ENCODE peak calls at places on chromosome 19, in six cellular contexts. J, R, X, Q, L and U are unnamed samples.
A peak's percentile ranks its signal among the peaks of the same experiment; 100 is the strongest.

GRCh38 chr19:50427997-50428425 is 4.7 kb upstream of the MYBPC2 start:
- DNase-seq in L (peak; percentile 34), R (peak; percentile 62), J (peak; percentile 70), X (no peak), Q (peak; percentile 90), U (peak; percentile 49)

GRCh38 chr19:18431351-18432197 is 6.4 kb downstream of the ISYNA1 start:
- DNase-seq in R (no peak), Q (no peak), X (no peak), L (no peak), J (no peak), U (no peak)

GRCh38 chr19:42816901-42817300 is 51.4 kb upstream of the PSG8 start:
- DNase-seq in X (no peak), R (no peak), L (no peak), J (no peak), Q (no peak), U (no peak)

GRCh38 chr19:48571378-48572162 is 19.6 kb downstream of the SULT2B1 start:
- DNase-seq in X (no peak), J (no peak), L (no peak), R (no peak), Q (no peak), U (no peak)

GRCh38 chr19:48094843-48095203 is 15.8 kb downstream of the PLA2G4C start:
- DNase-seq in X (no peak), Q (no peak), R (no peak), J (no peak), L (no peak), U (no peak)

GRCh38 chr19:43765109-43765876 is 10.5 kb upstream of the SMG9 start:
- DNase-seq in X (peak; percentile 24), R (no peak), J (peak; percentile 98), Q (no peak), L (no peak), U (peak; percentile 39)

GRCh38 chr19:16594131-16594586 is 21.9 kb upstream of the SLC35E1 start:
- DNase-seq in X (peak; percentile 40), Q (no peak), R (no peak), J (no peak), L (no peak), U (no peak)

GRCh38 chr19:33505168-33505567 is 16.4 kb downstream of the PEPD start:
- DNase-seq in J (no peak), X (no peak), L (no peak), R (no peak), Q (peak; percentile 14), U (no peak)

GRCh38 chr19:18649371-18650047 is 12.7 kb downstream of the KLHL26 start:
- DNase-seq in Q (peak; percentile 92), X (no peak), L (peak; percentile 53), R (peak; percentile 64), J (peak; percentile 58), U (no peak)

GRCh38 chr19:4100647-4101495 is 23.1 kb downstream of the MAP2K2 start:
- DNase-seq in X (no peak), J (no peak), L (no peak), Q (no peak), R (no peak), U (no peak)

GRCh38 chr19:29966594-29967249 is 24.7 kb downstream of the URI1 start:
- DNase-seq in Q (no peak), X (no peak), J (peak; percentile 6), L (peak; percentile 15), R (no peak), U (no peak)

GRCh38 chr19:40009674-40010073 is 12.8 kb downstream of the ZNF546 start:
- DNase-seq in Q (no peak), J (no peak), R (no peak), L (no peak), X (no peak), U (no peak)

GRCh38 chr19:40013991-40014390 is 17.1 kb downstream of the ZNF546 start:
- DNase-seq in J (no peak), L (no peak), X (no peak), Q (no peak), R (no peak), U (no peak)
- H3K9me3 ChIP-seq in J (peaks cover 24% of the 10 kb centered on the region), L (peaks cover 15% of the 10 kb centered on the region), X (peaks cover 14% of the 10 kb centered on the region), Q (no peaks in the 10 kb centered on the region), R (no peaks in the 10 kb centered on the region), U (no peaks in the 10 kb centered on the region)

GRCh38 chr19:20367811-20368294 is 197.7 kb downstream of the ZNF737 start:
- DNase-seq in R (no peak), X (no peak), Q (no peak), J (no peak), L (peak; percentile 52), U (no peak)

DNA sequence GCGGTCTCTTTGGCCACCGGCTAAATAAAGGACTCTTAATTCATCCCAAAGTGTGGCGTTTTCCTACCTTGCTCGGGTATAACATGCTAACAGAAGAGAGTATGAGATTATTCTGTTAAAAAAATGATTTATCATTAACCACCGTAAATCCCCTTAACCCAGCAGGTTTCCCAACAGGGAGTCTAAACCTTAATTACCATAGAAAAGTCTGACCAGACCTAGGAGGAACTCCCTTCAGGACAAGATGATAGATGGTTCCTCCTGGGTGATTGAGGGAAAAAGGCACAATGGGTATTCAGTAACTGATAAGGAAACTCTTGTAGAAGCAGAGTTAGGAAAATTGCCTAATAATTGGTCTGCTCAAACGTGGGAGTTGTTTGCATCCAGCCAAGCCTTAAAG is 193.7 kb downstream of the ZNF737 start:
- DNase-seq in R (no peak), J (no peak), X (no peak), Q (no peak), L (no peak), U (no peak)
- H3K9me3 ChIP-seq in R (no peaks in the 10 kb centered on the region), J (peaks cover 7% of the 10 kb centered on the region), X (no peaks in the 10 kb centered on the region), Q (no peaks in the 10 kb centered on the region), L (no peaks in the 10 kb centered on the region), U (no peaks in the 10 kb centered on the region)

GRCh38 chr19:1970003-1970805 is 29.2 kb downstream of the CSNK1G2 start:
- DNase-seq in X (no peak), Q (no peak), L (no peak), R (no peak), J (peak; percentile 10), U (no peak)
- H3K9me3 ChIP-seq in X (no peaks in the 10 kb centered on the region), Q (no peaks in the 10 kb centered on the region), L (no peaks in the 10 kb centered on the region), R (no peaks in the 10 kb centered on the region), J (no peaks in the 10 kb centered on the region), U (no peaks in the 10 kb centered on the region)

GRCh38 chr19:54574051-54574450 is 461 bp downstream of the LILRA2 start:
- DNase-seq in J (no peak), X (no peak), L (no peak), R (no peak), Q (no peak), U (no peak)
- H3K9me3 ChIP-seq in J (peaks cover 13% of the 10 kb centered on the region), X (no peaks in the 10 kb centered on the region), L (no peaks in the 10 kb centered on the region), R (no peaks in the 10 kb centered on the region), Q (no peaks in the 10 kb centered on the region), U (no peaks in the 10 kb centered on the region)

GRCh38 chr19:9407827-9408226 is 27.5 kb downstream of the ZNF266 start:
- DNase-seq in X (no peak), Q (no peak), R (no peak), J (no peak), L (no peak), U (no peak)

DNA sequence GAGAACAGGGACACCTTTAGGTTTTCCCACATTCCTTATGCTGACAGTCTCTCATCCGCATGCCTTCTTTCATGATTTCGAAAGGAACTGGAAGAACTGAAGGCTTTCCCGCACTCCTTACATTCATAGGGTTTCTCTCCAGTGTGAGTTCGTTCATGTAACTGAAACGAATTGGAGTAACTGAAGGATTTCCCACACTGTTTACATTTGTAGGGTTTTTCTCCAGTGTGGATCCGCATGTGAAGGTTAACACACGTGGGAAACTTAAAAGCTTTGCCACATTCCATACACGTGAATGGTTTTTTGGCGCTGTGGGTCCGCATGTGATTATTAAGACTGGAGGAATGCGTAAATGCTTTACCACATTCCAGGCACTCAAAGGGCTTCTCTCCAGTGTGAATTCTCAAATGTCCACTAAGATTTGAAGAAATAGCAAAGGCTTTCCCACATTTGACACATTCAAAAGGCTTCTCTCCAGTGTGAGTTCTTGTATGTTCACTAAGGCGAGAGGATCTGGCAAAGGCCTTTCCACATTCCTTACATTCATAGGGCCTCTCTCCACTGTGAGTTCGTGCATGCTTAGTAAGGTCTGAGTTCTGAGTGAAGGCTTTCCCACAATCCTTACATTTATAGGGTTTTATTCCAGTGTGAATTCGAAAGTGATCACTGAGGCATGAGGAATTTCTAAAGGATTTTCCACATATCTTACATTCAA is 22.0 kb downstream of the ZNF266 start:
- DNase-seq in L (no peak), J (no peak), R (no peak), X (no peak), Q (no peak), U (no peak)
- H3K9me3 ChIP-seq in L (peaks cover 15% of the 10 kb centered on the region), J (peaks cover 57% of the 10 kb centered on the region), R (peaks cover 10% of the 10 kb centered on the region), X (peaks cover 72% of the 10 kb centered on the region), Q (peaks cover 8% of the 10 kb centered on the region), U (peaks cover 41% of the 10 kb centered on the region)

DNA sequence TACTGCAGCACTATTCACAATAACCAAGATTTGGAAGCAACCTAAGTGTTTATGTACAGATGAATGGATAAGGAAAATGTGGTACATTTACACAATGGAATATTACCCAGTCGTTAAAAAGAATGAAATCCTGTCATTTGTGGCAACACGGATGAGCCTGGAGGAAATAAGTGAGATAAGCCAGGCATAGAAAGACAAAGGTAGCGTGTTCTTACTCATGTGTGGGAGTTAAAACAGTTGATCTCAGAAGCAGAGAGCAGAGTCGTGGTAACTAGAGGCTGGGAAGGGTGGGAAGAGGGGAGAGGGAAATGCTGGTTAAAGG is 29.5 kb downstream of the LILRB4 start:
- DNase-seq in X (no peak), Q (no peak), J (no peak), R (no peak), L (no peak), U (no peak)
- H3K9me3 ChIP-seq in X (no peaks in the 10 kb centered on the region), Q (no peaks in the 10 kb centered on the region), J (peaks cover 7% of the 10 kb centered on the region), R (no peaks in the 10 kb centered on the region), L (no peaks in the 10 kb centered on the region), U (no peaks in the 10 kb centered on the region)

GRCh38 chr19:35693422-35693821 is 10.9 kb upstream of the ZBTB32 start:
- DNase-seq in R (no peak), X (no peak), Q (no peak), J (no peak), L (no peak), U (no peak)
- H3K9me3 ChIP-seq in R (no peaks in the 10 kb centered on the region), X (no peaks in the 10 kb centered on the region), Q (no peaks in the 10 kb centered on the region), J (no peaks in the 10 kb centered on the region), L (no peaks in the 10 kb centered on the region), U (no peaks in the 10 kb centered on the region)